ENCODE peak calls at places on chromosomes 2 and 18, in eight cellular contexts. S is HCT116, Z is GM23248, H is MM.1S, N is GM23338, O is SK-N-SH, C is PC-3, I is neural progenitor cell. F is an unnamed sample. For H3K4me1, the result is how much of the 10 kb centered on the place peaks cover.

GRCh38 chr2:179596018-179596417 is 265.4 kb downstream of the ZNF385B start:
- DNase-seq in I (no peak), O (no peak), Z (peak), S (no peak), C (peak), H (peak), N (no peak), F (no peak)

GRCh38 chr2:63555931-63556330 is 32.3 kb downstream of the WDPCP start:
- DNase-seq in N (peak), I (no peak), H (no peak), S (no peak), C (peak), O (no peak), Z (no peak), F (no peak)

GRCh38 chr2:9234680-9235387 is 28.2 kb downstream of the ASAP2 start:
- DNase-seq in S (peak), N (no peak), Z (peak), O (peak), C (peak), H (no peak), I (no peak), F (no peak)

GRCh38 chr2:43333656-43334144 is 107.3 kb upstream of the ZFP36L2 start:
- DNase-seq in N (no peak), I (no peak), Z (peak), O (no peak), H (no peak), C (no peak), S (no peak), F (no peak)

GRCh38 chr18:39841133-39842041 is 2113.6 kb upstream of the PIK3C3 start:
- DNase-seq in C (peak), N (peak), I (peak), H (no peak), Z (peak), S (peak), O (peak), F (no peak)

GRCh38 chr2:218745559-218746469 is 35.2 kb downstream of the TTLL4 start:
- DNase-seq in N (no peak), Z (peak), C (peak), H (no peak), I (no peak), S (peak), O (no peak), F (no peak)

GRCh38 chr2:113979172-113980128 is 89.6 kb downstream of the ACTR3 start:
- DNase-seq in O (peak), I (no peak), N (peak), Z (no peak), S (no peak), C (no peak), H (no peak), F (peak)

GRCh38 chr2:43634604-43635306 is 2.3 kb upstream of the PLEKHH2 start:
- DNase-seq in N (no peak), C (peak), H (no peak), Z (peak), S (no peak), O (no peak), I (no peak), F (peak)

GRCh38 chr2:38327580-38327979 is 49.5 kb downstream of the ATL2 start:
- DNase-seq in C (no peak), S (no peak), H (no peak), N (no peak), I (no peak), Z (no peak), O (no peak), F (no peak)

GRCh38 chr2:216799873-216800421 is 59.9 kb downstream of the TNP1 start:
- DNase-seq in H (no peak), I (no peak), O (no peak), C (peak), N (no peak), Z (peak), S (no peak), F (no peak)

GRCh38 chr18:10049721-10050120 is 135.9 kb downstream of the VAPA start:
- DNase-seq in C (no peak), O (no peak), N (no peak), Z (no peak), H (no peak), S (no peak), I (no peak), F (no peak)

GRCh38 chr2:102049756-102050443 is 58.1 kb downstream of the IL1R2 start:
- DNase-seq in N (no peak), S (no peak), I (no peak), C (no peak), Z (peak), H (no peak), O (no peak), F (no peak)

GRCh38 chr18:6610436-6610835 is 119.1 kb upstream of the ARHGAP28 start:
- DNase-seq in Z (no peak), I (no peak), O (no peak), C (no peak), H (no peak), N (no peak), S (no peak), F (no peak)

GRCh38 chr18:48743046-48743445 is 204.2 kb downstream of the CTIF start:
- DNase-seq in C (no peak), I (no peak), O (peak), Z (peak), N (no peak), H (no peak), S (no peak), F (no peak)

GRCh38 chr2:206983156-206983875 is 44.0 kb downstream of the CPO start:
- DNase-seq in I (no peak), N (no peak), O (peak), Z (peak), H (no peak), S (no peak), C (peak), F (no peak)

GRCh38 chr2:68225119-68225632 is 27.2 kb downstream of the PPP3R1 start:
- DNase-seq in Z (peak), H (peak), O (peak), I (peak), C (peak), N (peak), S (peak), F (peak)

GRCh38 chr18:31049189-31049588 is 6.6 kb upstream of the DSC3 start:
- DNase-seq in I (no peak), O (no peak), S (no peak), Z (no peak), N (no peak), H (no peak), C (no peak), F (no peak)

GRCh38 chr2:229370484-229370883 is 99.4 kb upstream of the PID1 start:
- DNase-seq in Z (peak), I (no peak), H (no peak), O (no peak), C (no peak), S (no peak), N (no peak), F (no peak)

GRCh38 chr2:164567335-164567989 is 53.8 kb downstream of the GRB14 start:
- DNase-seq in I (no peak), O (no peak), C (no peak), H (no peak), Z (no peak), S (no peak), N (no peak), F (no peak)

GRCh38 chr2:218478544-218478943 is 59.6 kb downstream of the VIL1 start:
- DNase-seq in N (no peak), Z (peak), O (no peak), I (no peak), S (no peak), H (no peak), C (no peak), F (no peak)

GRCh38 chr2:69914235-69915049 is 467 bp upstream of the MXD1 start:
- DNase-seq in S (peak), N (peak), H (peak), O (peak), C (peak), Z (peak), I (peak), F (peak)

GRCh38 chr2:231348703-231349373 is 46.7 kb upstream of the B3GNT7 start:
- DNase-seq in H (no peak), I (no peak), O (no peak), N (no peak), S (no peak), C (no peak), Z (no peak), F (no peak)

GRCh38 chr2:200944467-200945394 is 18.7 kb downstream of the ORC2 start:
- DNase-seq in N (no peak), I (no peak), Z (peak), C (peak), O (no peak), H (no peak), S (peak), F (no peak)

GRCh38 chr2:66845307-66845706 is 410.4 kb downstream of the MEIS1 start:
- DNase-seq in H (no peak), N (no peak), O (no peak), S (no peak), Z (peak), I (no peak), C (no peak), F (no peak)

GRCh38 chr2:40243581-40243980 is 208.3 kb downstream of the SLC8A1 start:
- DNase-seq in C (no peak), I (no peak), S (no peak), N (no peak), Z (peak), H (no peak), O (no peak), F (no peak)

GRCh38 chr2:240930631-240931318 is 24.6 kb downstream of the CROCC2 start:
- DNase-seq in I (no peak), Z (no peak), H (no peak), S (no peak), N (no peak), C (no peak), O (peak), F (no peak)

GRCh38 chr2:64646007-64646880 is 7.5 kb downstream of the SERTAD2 start:
- DNase-seq in Z (peak), S (peak), H (peak), I (peak), N (peak), C (peak), O (peak), F (peak)

GRCh38 chr2:170264522-170264860 is 86.5 kb downstream of the MYO3B start:
- DNase-seq in N (no peak), I (no peak), O (no peak), S (no peak), H (no peak), Z (no peak), C (no peak), F (no peak)

GRCh38 chr2:132392211-132392610 is 24.4 kb upstream of the GPR39 start:
- DNase-seq in N (peak), H (no peak), C (no peak), I (peak), O (no peak), Z (no peak), S (no peak), F (no peak)

GRCh38 chr2:199861116-199861774 is 10.3 kb upstream of the FTCDNL1 start:
- DNase-seq in Z (peak), H (peak), O (peak), S (peak), I (no peak), C (peak), N (peak), F (peak)

GRCh38 chr2:11420190-11420589 is 45.8 kb downstream of the E2F6 start:
- DNase-seq in I (no peak), S (no peak), O (no peak), Z (peak), N (no peak), C (no peak), H (no peak), F (no peak)
- H3K4me3 ChIP-seq in I (no peak), S (no peak), O (no peak), Z (peak), N (no peak), C (no peak), H (no peak), F (no peak)

GRCh38 chr2:98607104-98607503 is 1.2 kb downstream of the COA5 start:
- DNase-seq in C (no peak), S (no peak), I (no peak), O (no peak), Z (no peak), N (no peak), H (no peak), F (peak)

GRCh38 chr2:98607741-98608117 is 583 bp downstream of the COA5 start:
- DNase-seq in I (no peak), C (no peak), H (no peak), Z (peak), O (no peak), N (no peak), S (no peak), F (no peak)

GRCh38 chr2:98604547-98604946 is 3.8 kb downstream of the COA5 start:
- DNase-seq in O (peak), H (no peak), I (no peak), Z (no peak), C (peak), N (no peak), S (no peak), F (no peak)

GRCh38 chr2:98605076-98605475 is 3.2 kb downstream of the COA5 start:
- DNase-seq in S (no peak), I (no peak), Z (peak), O (no peak), C (no peak), H (no peak), N (no peak), F (no peak)

GRCh38 chr2:98606431-98606830 is 1.9 kb downstream of the COA5 start:
- DNase-seq in H (no peak), S (no peak), O (no peak), Z (no peak), C (no peak), I (no peak), N (no peak), F (no peak)
- H3K4me1 ChIP-seq in H (under half), S (under half), O (under half), Z (under half), C (under half), I (under half), N (under half), F (under half)

GRCh38 chr2:26103752-26104151 is 69.1 kb upstream of the GAREM2 start:
- DNase-seq in I (no peak), H (no peak), C (no peak), S (no peak), O (no peak), N (no peak), Z (no peak), F (no peak)

GRCh38 chr2:26095758-26096157 is 61.9 kb downstream of the RAB10 start:
- DNase-seq in Z (no peak), S (no peak), C (no peak), H (no peak), I (no peak), O (no peak), N (no peak), F (no peak)

GRCh38 chr2:26100384-26100783 is 66.5 kb downstream of the RAB10 start:
- DNase-seq in N (no peak), O (no peak), H (no peak), I (no peak), C (no peak), S (no peak), Z (no peak), F (no peak)

GRCh38 chr2:26099933-26100332 is 66.0 kb downstream of the RAB10 start:
- DNase-seq in C (no peak), O (no peak), N (no peak), S (no peak), H (no peak), I (no peak), Z (no peak), F (no peak)
- TF ChIP-seq EZH2phosphoT487 in C (no peak), O (no peak), N (no peak), S (no peak), H (no peak), I (no peak), Z (no peak), F (no peak)

DNA sequence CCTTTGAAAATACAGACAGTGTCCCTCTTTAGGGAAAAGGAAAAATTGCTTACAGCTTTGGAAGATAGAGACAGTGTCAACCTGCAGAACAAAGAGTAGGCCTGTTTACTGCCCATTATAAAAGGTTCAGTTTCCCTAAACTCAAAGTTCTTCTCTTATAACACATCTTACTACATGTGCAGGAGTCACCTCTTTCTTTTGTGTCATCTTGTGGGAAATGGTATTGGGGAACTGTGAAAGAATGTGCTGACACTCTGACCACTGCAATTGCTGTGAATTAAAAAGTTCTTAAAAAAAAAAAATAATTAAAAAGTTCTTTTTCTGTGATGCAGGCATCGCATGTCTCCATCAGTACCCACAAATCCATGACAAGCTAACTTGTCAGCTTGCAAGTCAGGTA is 2.9 kb upstream of the ITGB6 start:
- DNase-seq in I (no peak), C (no peak), Z (no peak), N (no peak), O (no peak), S (no peak), H (no peak), F (no peak)
- H3K4me3 ChIP-seq in I (no peak), C (no peak), Z (no peak), N (no peak), O (no peak), S (no peak), H (no peak), F (no peak)

GRCh38 chr2:85455552-85456090 is 37.1 kb downstream of the SH2D6 start:
- DNase-seq in H (no peak), I (no peak), Z (no peak), O (no peak), N (peak), C (no peak), S (no peak), F (no peak)
- H3K4me1 ChIP-seq in H (under half), I (under half), Z (under half), O (under half), N (under half), C (under half), S (half or more), F (under half)

DNA sequence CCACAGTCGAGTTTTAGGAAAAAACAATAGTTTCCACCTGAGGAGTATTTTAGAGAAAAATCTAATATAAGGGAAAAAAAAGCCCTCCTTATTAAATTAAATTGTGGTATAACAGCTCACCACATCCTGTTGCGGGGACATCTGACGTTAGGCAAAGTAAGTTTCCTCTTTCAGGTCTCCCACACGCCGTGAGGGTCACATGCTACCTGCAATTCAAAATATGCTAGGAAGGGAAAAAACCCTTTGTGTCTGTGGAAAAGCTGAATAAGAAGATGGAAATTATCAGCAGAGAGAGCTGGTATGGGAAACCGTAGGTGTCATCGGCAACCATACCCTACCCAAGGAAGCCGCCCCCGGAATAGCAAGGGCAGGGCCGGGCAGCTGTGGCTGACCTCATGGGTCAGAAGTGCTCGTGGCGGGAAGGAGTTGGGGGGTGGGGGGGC is 128.0 kb downstream of the NFATC1 start:
- DNase-seq in I (no peak), O (no peak), S (no peak), C (no peak), N (no peak), Z (no peak), H (no peak), F (peak)
- TF ChIP-seq EZH2phosphoT487 in I (no peak), O (no peak), S (no peak), C (no peak), N (no peak), Z (no peak), H (no peak), F (no peak)

GRCh38 chr2:238174291-238174690 is 15.5 kb downstream of the ERFE start:
- DNase-seq in S (no peak), C (no peak), H (no peak), I (no peak), N (no peak), O (no peak), Z (no peak), F (no peak)

GRCh38 chr2:238173692-238174091 is 14.9 kb downstream of the ERFE start:
- DNase-seq in I (no peak), H (no peak), N (peak), Z (no peak), C (no peak), S (no peak), O (peak), F (peak)

GRCh38 chr2:238180554-238180953 is 21.8 kb downstream of the ERFE start:
- DNase-seq in C (no peak), I (no peak), S (no peak), N (no peak), O (no peak), Z (no peak), H (no peak), F (no peak)

GRCh38 chr2:238174701-238175100 is 15.9 kb downstream of the ERFE start:
- DNase-seq in Z (no peak), S (no peak), N (no peak), I (no peak), C (no peak), H (no peak), O (peak), F (no peak)

GRCh38 chr2:238176565-238176964 is 17.8 kb downstream of the ERFE start:
- DNase-seq in N (no peak), O (no peak), H (no peak), S (no peak), C (no peak), Z (no peak), I (no peak), F (no peak)
- H3K4me3 ChIP-seq in N (no peak), O (no peak), H (no peak), S (no peak), C (no peak), Z (no peak), I (no peak), F (no peak)

DNA sequence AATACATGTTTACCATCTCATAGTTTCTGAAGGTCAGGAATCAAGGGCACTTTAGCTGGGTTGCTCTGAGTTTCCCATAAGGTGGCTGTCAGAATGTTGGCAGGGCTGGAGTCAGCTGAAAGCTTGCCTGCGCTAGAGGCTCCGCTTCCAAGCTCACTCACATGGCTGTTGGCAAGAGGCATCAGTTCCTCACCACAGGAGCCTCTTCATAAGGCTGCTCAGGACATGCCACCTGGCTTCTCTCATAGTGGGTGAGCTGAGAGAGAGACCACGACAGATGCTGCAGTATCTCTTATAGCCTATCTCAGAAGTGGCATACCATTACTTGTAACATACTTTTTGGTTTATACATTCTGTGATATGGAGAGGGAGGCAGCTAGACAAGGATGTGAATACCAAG is 7.2 kb downstream of the HADHB start:
- DNase-seq in O (no peak), Z (peak), S (no peak), I (no peak), H (no peak), C (no peak), N (no peak), F (no peak)
- H3K4me1 ChIP-seq in O (under half), Z (under half), S (under half), I (under half), H (under half), C (under half), N (under half), F (under half)

DNA sequence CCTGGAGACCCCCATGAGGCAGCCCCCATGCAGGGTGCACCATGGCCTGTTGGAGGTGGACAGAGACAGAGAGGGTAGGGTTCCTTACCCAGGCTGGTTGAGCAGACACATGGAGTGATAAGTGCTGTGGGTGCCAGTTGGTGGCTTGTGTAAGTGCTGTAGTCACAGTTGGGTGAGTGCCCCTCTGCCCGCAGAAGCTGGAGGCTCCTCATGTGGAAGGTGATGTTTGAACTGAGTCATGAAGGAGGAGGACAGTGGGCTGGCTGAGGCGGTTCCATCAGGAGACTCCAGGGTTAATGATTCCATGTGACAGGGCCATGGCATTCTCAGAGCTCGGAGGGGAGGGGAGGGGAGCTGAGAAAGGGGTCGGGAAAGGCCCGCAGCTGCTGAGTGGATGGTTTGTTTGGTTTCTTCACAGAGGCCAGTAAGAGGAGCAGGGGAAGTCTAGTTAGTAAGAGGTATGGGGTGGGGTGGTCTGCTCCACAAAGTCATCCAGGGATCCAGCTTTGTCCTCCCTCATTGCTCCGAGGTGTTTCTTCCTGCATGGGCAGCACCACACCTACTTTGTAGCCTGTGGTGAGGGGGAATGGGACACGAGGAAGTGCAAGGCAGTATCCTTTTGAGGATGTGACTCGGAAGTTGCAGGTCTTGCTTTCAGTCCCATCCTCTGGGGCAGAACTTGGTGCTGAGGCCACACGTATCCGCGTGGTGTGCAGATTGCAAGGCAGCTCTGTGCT is 13.6 kb downstream of the IMPA2 start:
- DNase-seq in N (peak), H (no peak), Z (peak), I (peak), C (peak), O (no peak), S (no peak), F (no peak)
- TF ChIP-seq EZH2phosphoT487 in N (no peak), H (no peak), Z (no peak), I (no peak), C (no peak), O (no peak), S (no peak), F (no peak)

F was measured in OCI-LY7.